ENCODE peak calls at places on chromosomes 13 and 19, in four cellular contexts. B is GM12865, C is cardiac fibroblast, M is left ventricle myocardium inferior. F is an unnamed sample.

GRCh38 chr13:23724196-23724970 is 154.2 kb downstream of the TNFRSF19 start:
- DNase-seq in M (no peak), C (no peak), B (no peak), F (no peak)

GRCh38 chr19:4295972-4296771 is 6.0 kb downstream of the TMIGD2 start:
- DNase-seq in M (no peak), C (peak), B (no peak), F (no peak)

GRCh38 chr13:100875392-100876043 is 200.9 kb upstream of the TMTC4 start:
- DNase-seq in M (no peak), C (peak), B (peak), F (peak)

GRCh38 chr19:10419646-10420443 is 493 bp upstream of the PDE4A start:
- DNase-seq in M (no peak), B (peak), C (peak), F (peak)

GRCh38 chr13:32988588-32989256 is 27.5 kb upstream of the KL start:
- DNase-seq in M (no peak), C (no peak), B (no peak), F (no peak)

GRCh38 chr19:18763674-18764590 is 27.2 kb downstream of the COMP start:
- DNase-seq in C (peak), M (no peak), B (no peak), F (no peak)

GRCh38 chr19:37333457-37333856 is 37.4 kb upstream of the ZNF527 start:
- DNase-seq in C (peak), M (no peak), B (no peak), F (no peak)

GRCh38 chr13:51585234-51585672 is 991 bp downstream of the WDFY2 start:
- DNase-seq in M (no peak), C (peak), B (peak), F (peak)

GRCh38 chr13:29801737-29802305 is 48.6 kb downstream of the UBL3 start:
- DNase-seq in B (peak), M (no peak), C (peak), F (peak)

GRCh38 chr13:48818495-48818961 is 157.2 kb upstream of the FNDC3A start:
- DNase-seq in C (peak), M (no peak), B (no peak), F (peak)

GRCh38 chr13:97648881-97649224 is 214.9 kb downstream of the RAP2A start:
- DNase-seq in B (no peak), M (no peak), C (no peak), F (no peak)

GRCh38 chr13:107518292-107518691 is 697.0 kb downstream of the LIG4 start:
- DNase-seq in B (no peak), M (no peak), C (peak), F (peak)

GRCh38 chr13:32695602-32696250 is 109.5 kb downstream of the PDS5B start:
- DNase-seq in B (no peak), C (no peak), M (no peak), F (peak)

DNA sequence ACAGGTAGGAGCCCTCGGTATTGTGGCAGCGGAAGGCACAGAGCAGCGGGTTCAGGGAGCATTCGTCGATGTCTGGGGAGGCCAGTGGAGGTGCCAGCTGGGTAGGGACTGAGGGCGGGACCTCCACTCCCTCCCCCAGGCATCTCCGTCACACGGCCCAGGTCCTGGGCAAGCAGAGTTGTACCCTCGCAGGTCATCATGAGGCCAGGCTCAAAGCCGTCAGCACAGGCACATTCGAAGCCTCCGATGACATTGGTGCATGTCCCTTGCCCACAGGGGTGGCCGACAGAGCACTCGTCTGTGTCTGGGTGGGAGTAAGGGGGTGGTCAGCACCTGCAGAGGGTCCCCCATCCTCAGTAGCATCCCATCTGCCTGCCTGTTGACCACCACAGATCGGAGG is 35.3 kb downstream of the CCL25 start:
- DNase-seq in C (no peak), M (no peak), B (no peak), F (no peak)
- H3K4me3 ChIP-seq in C (no peak), M (no peak), B (no peak), F (no peak)

GRCh38 chr19:58572818-58573657 is at the start of gene MZF1:
- DNase-seq in C (peak), M (peak), B (peak), F (peak)

GRCh38 chr19:58573658-58574164 is 576 bp upstream of the MZF1 start:
- DNase-seq in B (no peak), M (no peak), C (no peak), F (no peak)

GRCh38 chr19:58577581-58578429 is 4.7 kb upstream of the MZF1 start:
- DNase-seq in M (peak), B (no peak), C (no peak), F (no peak)

GRCh38 chr19:58578430-58578925 is 5.3 kb upstream of the MZF1 start:
- DNase-seq in B (no peak), C (no peak), M (no peak), F (no peak)

DNA sequence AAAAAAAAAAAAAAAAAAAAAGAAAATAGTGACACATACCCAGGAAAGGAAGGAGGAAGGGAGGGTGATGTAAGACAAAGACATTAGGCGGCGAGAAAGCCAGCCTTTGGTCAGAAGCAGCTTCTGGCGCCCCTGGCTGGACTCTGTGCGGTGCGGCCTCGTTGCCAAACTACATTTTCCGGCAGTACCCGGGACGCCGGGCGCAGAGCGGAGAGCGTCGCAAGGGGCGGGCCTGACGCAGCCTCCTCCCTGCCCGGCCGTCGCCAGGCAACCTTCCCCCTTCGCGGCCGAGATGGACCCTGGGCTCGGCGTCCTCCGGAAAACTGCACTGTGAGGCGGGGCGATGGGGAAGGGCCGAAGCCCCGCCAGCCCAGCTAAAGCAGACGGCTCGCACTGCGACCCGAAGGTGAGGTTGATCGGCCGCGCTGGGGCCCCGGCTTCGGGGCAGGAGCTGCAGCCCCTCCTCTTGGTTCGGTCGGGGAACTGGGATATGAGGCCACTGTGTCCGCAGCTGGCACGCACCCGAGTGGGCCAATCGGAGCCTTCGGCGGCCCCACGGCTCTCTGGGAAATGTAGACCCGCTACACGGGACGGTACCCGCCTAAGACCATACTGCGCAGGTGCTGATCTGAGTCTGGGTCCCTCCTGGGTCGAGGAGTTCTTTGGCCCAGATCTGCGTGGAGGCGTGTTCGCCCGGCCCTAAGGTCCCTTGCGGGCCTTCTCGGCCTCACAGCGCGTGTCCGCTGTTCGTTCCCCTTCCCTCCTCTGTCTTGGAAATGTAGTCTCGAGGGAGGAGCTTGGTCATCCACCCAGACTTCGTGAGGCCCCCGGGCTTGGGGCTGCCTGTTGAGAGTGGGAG is 2.3 kb upstream of the MZF1 start:
- DNase-seq in C (peak), B (peak), M (peak), F (peak)
- TF ChIP-seq CTCF in C (peak), B (peak), M (peak), F (peak)

DNA sequence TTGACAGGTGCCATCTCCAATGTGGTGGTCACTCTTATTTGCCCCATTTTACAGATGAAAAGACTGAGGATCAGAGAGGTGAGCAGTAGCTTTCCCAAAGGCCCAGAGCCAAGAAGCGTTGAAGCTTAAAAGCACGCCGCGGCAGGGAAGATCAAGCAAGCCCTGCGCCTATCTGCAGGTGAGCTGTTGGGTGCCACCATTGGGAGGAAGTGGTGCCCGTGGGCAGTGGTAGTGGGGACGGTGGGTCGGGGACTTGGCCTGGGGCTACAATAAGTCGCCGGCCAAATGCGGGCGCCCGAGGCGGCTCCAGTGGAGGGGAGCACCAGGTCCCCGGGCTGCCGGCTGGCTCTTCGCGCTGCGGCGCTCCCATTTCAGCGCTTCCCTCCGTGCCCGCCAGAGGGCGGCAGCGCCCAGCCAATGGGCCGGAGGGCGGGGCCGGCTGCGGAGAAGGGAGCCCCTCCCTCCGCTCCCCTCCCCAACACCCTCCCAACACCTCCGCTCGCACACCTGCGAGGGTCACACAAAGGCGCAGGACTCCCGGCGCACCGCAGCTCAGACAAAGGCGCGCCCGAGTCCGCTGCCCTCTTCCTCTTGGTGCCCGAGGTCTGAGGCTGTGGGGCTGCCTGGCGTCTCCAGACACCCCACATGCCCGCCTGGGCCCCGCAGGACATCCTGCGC is 744 bp upstream of the POU2F2 start:
- DNase-seq in B (peak), C (peak), M (peak), F (peak)
- H3K4me3 ChIP-seq in B (peak), C (peak), M (peak), F (peak)

DNA sequence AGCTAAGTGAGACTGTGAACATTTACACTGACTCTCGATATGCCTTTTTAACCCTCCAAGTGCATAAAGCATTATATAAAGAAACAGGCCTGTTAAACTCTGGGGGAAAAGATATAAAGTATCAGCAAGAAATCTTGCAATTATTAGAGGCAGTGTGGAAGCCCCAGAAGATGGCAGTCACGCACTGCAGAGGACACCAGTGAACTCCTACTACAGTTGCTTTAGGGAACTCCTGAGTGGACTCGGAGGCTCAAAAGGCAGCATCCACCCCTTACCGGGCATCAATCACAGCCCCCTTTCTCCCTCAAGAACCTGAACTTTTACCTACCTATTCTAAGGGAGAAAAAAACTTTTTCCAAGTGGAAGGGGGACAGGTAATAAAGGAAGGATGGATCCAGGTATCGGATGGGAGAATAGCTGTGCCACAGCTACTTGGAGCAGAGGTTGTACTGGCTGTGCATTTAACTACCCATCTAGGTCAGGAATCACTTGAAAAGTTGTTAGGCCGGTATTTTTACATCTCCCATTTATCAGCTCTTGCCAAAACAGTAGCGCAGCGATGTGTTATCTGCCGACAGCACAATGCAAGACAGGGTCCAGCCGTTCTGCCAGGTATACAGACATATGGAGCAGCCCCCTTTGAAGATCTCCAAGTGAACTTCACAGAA is 80.1 kb downstream of the ZNF486 start:
- DNase-seq in B (no peak), C (peak), M (peak), F (peak)
- TF ChIP-seq CTCF in B (no peak), C (peak), M (peak), F (peak)

DNA sequence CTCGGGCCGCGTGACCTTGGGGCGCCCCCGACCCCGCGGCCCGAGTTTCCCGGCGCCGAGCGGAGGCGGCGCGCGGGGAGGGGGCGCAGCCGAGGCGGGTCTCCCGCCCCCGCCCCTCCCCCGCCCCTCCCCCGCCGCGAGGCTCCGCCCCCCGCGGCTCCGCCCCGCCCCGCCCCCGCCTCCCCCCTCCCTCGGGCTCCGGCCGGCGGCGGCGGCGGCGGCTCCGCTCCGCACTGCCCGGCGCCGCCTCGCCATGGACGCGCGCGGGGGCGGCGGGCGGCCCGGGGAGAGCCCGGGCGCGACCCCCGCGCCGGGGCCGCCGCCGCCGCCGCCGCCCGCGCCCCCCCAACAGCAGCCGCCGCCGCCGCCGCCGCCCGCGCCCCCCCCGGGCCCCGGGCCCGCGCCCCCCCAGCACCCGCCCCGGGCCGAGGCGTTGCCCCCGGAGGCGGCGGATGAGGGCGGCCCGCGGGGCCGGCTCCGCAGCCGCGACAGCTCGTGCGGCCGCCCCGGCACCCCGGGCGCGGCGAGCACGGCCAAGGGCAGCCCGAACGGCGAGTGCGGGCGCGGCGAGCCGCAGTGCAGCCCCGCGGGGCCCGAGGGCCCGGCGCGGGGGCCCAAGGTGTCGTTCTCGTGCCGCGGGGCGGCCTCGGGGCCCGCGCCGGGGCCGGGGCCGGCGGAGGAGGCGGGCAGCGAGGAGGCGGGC is at the start of gene HCN2:
- DNase-seq in C (no peak), B (no peak), M (no peak), F (no peak)
- H3K4me3 ChIP-seq in C (no peak), B (no peak), M (peak), F (peak)

GRCh38 chr13:91381371-91381770 is 17.1 kb upstream of the GPC5 start:
- DNase-seq in M (no peak), C (peak), B (peak), F (peak)
- TF ChIP-seq CTCF in M (peak), C (peak), B (peak), F (peak)

DNA sequence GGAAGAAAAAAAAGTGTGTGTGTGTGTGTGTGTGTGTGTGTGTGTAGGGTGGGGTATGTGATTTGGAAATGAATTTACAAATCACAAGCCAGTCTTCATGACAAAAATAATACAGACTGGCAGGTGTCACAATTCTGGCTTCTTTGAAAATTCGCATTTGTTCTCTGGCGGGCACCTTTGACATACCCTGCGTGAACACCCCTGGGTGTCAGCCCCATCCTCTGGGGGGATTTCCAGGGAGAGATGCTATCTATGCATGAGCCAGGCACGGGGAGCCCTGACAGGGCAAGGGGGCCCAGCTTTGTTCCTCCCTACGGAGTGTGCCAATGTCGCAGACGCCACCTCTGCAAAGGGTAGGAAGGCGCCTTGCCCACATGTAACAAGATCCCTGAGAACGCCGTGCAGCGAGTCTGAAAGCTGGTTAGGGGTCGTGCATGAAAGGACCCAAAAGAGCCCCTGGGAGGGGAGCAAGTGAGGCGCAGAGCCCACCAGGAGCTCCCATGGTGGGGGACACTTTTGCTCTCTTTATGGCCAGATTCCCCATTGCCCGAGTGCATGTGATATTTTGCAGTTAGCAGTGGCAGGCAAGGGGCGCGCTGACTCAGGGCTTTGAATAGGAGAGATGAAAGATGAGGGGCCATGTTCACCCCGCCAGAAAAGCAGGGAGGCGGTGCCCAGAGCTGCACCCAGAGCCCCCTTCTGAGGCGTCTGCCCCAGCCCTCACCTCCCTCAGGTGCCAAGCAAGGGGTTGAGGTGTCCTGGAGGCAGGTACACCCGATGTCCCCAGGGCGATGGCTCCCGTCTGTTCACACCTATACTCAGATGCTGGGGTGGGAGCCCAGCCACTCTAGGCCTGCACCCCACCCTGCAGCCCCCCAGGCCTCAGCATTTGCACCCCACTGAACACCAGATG is 45.3 kb downstream of the KLF2 start:
- DNase-seq in C (no peak), B (no peak), M (no peak), F (no peak)
- H3K4me3 ChIP-seq in C (no peak), B (no peak), M (no peak), F (no peak)

F was measured in choroid plexus epithelial cell.